ENCODE peak calls at places on chromosome 22, in nine cellular contexts. H is CD4-positive, alpha-beta memory T cell; B is K562; K is SK-N-DZ; C is CMK; M is T-helper 2 cell; N is T follicular helper cell; O is fibroblast of lung; A is renal cortical epithelial cell. D is an unnamed sample.

GRCh38 chr22:23086787-23087186 is 16.5 kb downstream of the GNAZ start:
- DNase-seq in H (no peak), B (no peak), K (no peak), C (peak; percentile 48), M (no peak), N (no peak), O (no peak), A (no peak), D (no peak)

GRCh38 chr22:17797721-17798559 is 23.7 kb upstream of the BID start:
- DNase-seq in H (no peak), B (no peak), K (no peak), C (no peak), M (no peak), N (no peak), O (no peak), A (no peak), D (no peak)

GRCh38 chr22:24159650-24160049 is 21.6 kb upstream of the SUSD2 start:
- DNase-seq in H (no peak), B (no peak), K (no peak), C (no peak), M (no peak), N (no peak), O (no peak), A (peak; percentile 6), D (no peak)

GRCh38 chr22:43110927-43111623 is 525 bp downstream of the BIK start:
- DNase-seq in H (peak; percentile 51), B (peak; percentile 15), K (no peak), C (no peak), M (peak; percentile 59), N (peak; percentile 27), O (no peak), A (no peak), D (peak; percentile 64)

GRCh38 chr22:45480717-45481116 is 22.0 kb upstream of the FBLN1 start:
- DNase-seq in H (no peak), B (no peak), K (no peak), C (peak; percentile 9), M (no peak), N (no peak), O (no peak), A (no peak), D (no peak)

GRCh38 chr22:22796729-22797128 is 90.9 kb upstream of the IGLL5 start:
- DNase-seq in H (no peak), B (no peak), K (no peak), C (no peak), M (no peak), N (no peak), O (no peak), A (peak; percentile 44), D (no peak)

GRCh38 chr22:23200896-23201295 is 20.6 kb downstream of the BCR start:
- DNase-seq in H (no peak), B (no peak), K (no peak), C (no peak), M (no peak), N (no peak), O (no peak), A (no peak), D (peak; percentile 67)

GRCh38 chr22:36636916-36637315 is 66.6 kb downstream of the CACNG2 start:
- DNase-seq in H (no peak), B (no peak), K (no peak), C (no peak), M (no peak), N (no peak), O (no peak), A (no peak), D (no peak)

D was measured in left kidney.